ENCODE peak calls at places on chromosomes 3 and 15, in four cellular contexts. B, N, C and T are unnamed samples.

GRCh38 chr3:25897019-25897418 is 107.1 kb downstream of the OXSM start:
- DNase-seq in B (no peak), N (no peak), C (no peak), T (no peak)

GRCh38 chr3:129211772-129212171 is 28.1 kb upstream of the CNBP start:
- DNase-seq in B (peak), N (peak), C (peak), T (peak)

GRCh38 chr3:18489939-18490338 is 64.8 kb upstream of the SATB1 start:
- DNase-seq in B (no peak), N (no peak), C (no peak), T (no peak)

GRCh38 chr15:85879334-85880163 is 84.8 kb upstream of the KLHL25 start:
- DNase-seq in B (no peak), N (no peak), C (no peak), T (no peak)

GRCh38 chr3:106860182-106860581 is 517.1 kb upstream of the CCDC54 start:
- DNase-seq in B (no peak), N (no peak), C (no peak), T (no peak)

GRCh38 chr15:71051539-71051938 is 63.7 kb upstream of the THSD4 start:
- DNase-seq in B (no peak), N (no peak), C (no peak), T (no peak)

GRCh38 chr15:95325763-95326688 is 1004.5 kb upstream of the NR2F2 start:
- DNase-seq in B (no peak), N (no peak), C (no peak), T (no peak)

GRCh38 chr15:51144021-51144532 is 49.4 kb upstream of the TNFAIP8L3 start:
- DNase-seq in B (no peak), N (no peak), C (no peak), T (no peak)

GRCh38 chr3:131033480-131034080 is 6.9 kb downstream of the NEK11 start:
- DNase-seq in B (no peak), N (no peak), C (no peak), T (no peak)

GRCh38 chr15:29207758-29208108 is 61.9 kb downstream of the NSMCE3 start:
- DNase-seq in B (no peak), N (no peak), C (no peak), T (no peak)

GRCh38 chr3:70580021-70580420 is 267.6 kb upstream of the MDFIC2 start:
- DNase-seq in B (no peak), N (no peak), C (no peak), T (no peak)

GRCh38 chr3:53513556-53514190 is 19.3 kb downstream of the CACNA1D start:
- DNase-seq in B (no peak), N (no peak), C (no peak), T (no peak)

GRCh38 chr15:53072077-53072476 is 281.9 kb upstream of the ONECUT1 start:
- DNase-seq in B (no peak), N (peak), C (no peak), T (no peak)

GRCh38 chr15:57640935-57641682 is 49.4 kb downstream of the MYZAP start:
- DNase-seq in B (no peak), N (no peak), C (no peak), T (no peak)

GRCh38 chr3:37985637-37986320 is 4.8 kb upstream of the VILL start:
- DNase-seq in B (peak), N (peak), C (peak), T (no peak)

GRCh38 chr3:190491533-190492054 is 22.3 kb upstream of the IL1RAP start:
- DNase-seq in B (peak), N (no peak), C (no peak), T (no peak)

GRCh38 chr3:9875448-9875847 is 4.6 kb downstream of the CIDEC start:
- DNase-seq in B (no peak), N (no peak), C (no peak), T (no peak)

GRCh38 chr3:9879830-9880549 is at the start of gene CIDEC:
- DNase-seq in B (no peak), N (no peak), C (no peak), T (no peak)

GRCh38 chr3:9878700-9879099 is 1.4 kb downstream of the CIDEC start:
- DNase-seq in B (no peak), N (no peak), C (no peak), T (no peak)

GRCh38 chr3:9881440-9881839 is 1.4 kb upstream of the CIDEC start:
- DNase-seq in B (no peak), N (no peak), C (no peak), T (no peak)

GRCh38 chr3:9876991-9877390 is 3.1 kb downstream of the CIDEC start:
- DNase-seq in B (no peak), N (no peak), C (no peak), T (no peak)
- TF ChIP-seq CTCF in B (no peak), N (no peak), C (no peak), T (no peak)

GRCh38 chr3:43074482-43074881 is 31.4 kb downstream of the POMGNT2 start:
- DNase-seq in B (no peak), N (no peak), C (no peak), T (no peak)

GRCh38 chr3:43073836-43074220 is 32.1 kb downstream of the POMGNT2 start:
- DNase-seq in B (no peak), N (peak), C (no peak), T (no peak)

GRCh38 chr3:43072361-43072760 is 33.5 kb downstream of the POMGNT2 start:
- DNase-seq in B (no peak), N (peak), C (no peak), T (no peak)

GRCh38 chr3:43073116-43073835 is 32.6 kb downstream of the POMGNT2 start:
- DNase-seq in B (no peak), N (peak), C (no peak), T (no peak)

DNA sequence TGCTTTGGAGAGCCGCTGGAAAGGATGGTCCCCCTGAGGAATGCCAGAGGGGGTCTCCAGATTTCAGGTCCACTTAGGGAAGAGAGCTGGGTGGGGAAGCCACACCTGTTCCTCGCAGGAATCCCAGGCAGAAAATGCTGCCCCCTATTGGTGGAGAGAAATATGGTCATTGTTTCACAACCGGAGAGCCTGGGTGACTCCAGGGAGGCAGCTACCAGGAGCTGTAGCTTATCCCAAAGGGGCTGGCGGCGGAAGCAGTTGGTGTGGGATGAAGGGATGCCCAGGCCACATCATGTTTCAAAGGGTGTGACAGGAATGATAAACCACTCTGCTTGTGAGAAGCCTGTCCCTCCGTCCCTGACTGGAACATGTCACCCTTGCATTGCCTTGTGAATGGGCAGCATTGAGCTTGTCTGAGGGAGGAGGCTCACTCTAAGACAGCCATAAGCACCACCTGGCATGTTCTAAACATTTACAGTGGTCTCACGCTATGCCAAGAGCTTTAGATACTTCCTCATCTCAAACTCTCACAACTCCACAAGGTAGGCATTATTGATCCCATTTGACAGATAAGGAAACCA is 34.5 kb downstream of the POMGNT2 start:
- DNase-seq in B (no peak), N (peak), C (no peak), T (no peak)
- TF ChIP-seq CTCF in B (peak), N (no peak), C (no peak), T (no peak)

GRCh38 chr15:96402403-96402802 is 71.9 kb downstream of the NR2F2 start:
- DNase-seq in B (no peak), N (no peak), C (no peak), T (no peak)
- TF ChIP-seq CTCF in B (no peak), N (no peak), C (no peak), T (no peak)

DNA sequence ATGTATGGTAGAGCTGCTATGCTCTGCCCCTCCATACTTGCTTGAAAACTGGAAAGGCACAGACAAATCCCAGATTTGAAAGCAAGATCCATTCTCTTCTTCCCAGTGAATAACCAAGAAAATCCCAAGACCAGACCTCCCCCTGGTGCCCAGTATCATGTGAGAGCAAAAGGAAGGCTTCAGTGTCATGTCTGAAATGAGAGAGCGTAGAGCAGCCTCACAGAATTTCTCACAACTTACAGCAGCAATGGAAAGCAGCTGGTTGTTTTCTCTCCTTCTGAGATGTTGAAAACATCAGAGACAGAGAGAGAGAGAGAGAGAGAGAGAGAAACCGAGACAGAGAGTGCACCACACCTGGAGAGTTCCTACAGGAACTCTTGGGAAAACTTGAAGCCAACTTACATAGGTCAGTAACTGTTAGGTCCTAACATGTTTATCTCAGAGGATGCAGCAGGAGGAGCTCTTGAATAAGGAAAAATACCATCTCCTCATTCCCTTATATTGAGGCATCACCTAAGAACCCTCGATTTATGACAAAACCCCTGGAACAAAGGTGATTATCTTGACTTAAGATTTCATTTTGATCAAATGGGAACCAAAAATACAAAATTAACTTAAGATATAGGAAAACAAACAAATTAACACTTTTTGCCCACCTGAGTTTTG is 273.3 kb downstream of the NSUN3 start:
- DNase-seq in B (no peak), N (no peak), C (no peak), T (no peak)
- TF ChIP-seq CTCF in B (no peak), N (no peak), C (no peak), T (no peak)

DNA sequence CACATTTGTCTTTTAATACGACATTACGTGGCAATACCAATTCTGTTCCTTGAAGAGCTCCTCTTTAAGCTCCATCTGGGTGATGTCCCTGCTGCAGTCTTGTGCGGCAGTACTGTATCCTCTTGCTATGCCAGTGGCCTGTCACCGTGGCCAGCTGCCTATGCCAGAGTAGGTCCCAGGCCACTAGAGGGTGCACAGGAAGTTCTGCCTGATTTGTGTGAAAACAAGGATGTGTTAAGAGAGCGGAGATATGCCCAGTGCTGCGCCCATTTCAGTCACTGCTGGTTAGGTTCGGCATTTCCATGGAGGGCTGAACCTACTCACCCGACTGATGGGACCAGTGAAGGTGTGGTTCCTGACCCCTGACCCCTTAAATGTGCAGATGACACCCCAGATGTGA is 25.2 kb downstream of the NIPA1 start:
- DNase-seq in B (no peak), N (peak), C (no peak), T (no peak)
- TF ChIP-seq CTCF in B (peak), N (no peak), C (no peak), T (no peak)

GRCh38 chr3:155697542-155697941 is 47.3 kb downstream of the PLCH1 start:
- DNase-seq in B (no peak), N (no peak), C (no peak), T (no peak)
- TF ChIP-seq CTCF in B (no peak), N (no peak), C (no peak), T (no peak)